ENCODE peak calls at places on chromosomes 6 and 20, in nine cellular contexts. H is cardiac muscle cell, A is WTC11, D is RWPE1, I is mucosa of descending colon, Q is GM10248, X is stomach, R is omental fat pad, Z is uterus. U is an unnamed sample.

GRCh38 chr20:13212750-13213149 is 8.3 kb upstream of the ISM1 start:
- DNase-seq in I (no peak), Q (no peak), H (no peak), D (no peak), X (no peak), R (no peak), Z (no peak), A (no peak), U (no peak)

GRCh38 chr6:2514965-2515543 is 235.7 kb downstream of the MYLK4 start:
- DNase-seq in Q (no peak), Z (no peak), R (no peak), D (no peak), H (no peak), I (peak), X (peak), A (no peak), U (peak)

GRCh38 chr6:129750390-129750789 is 40.4 kb upstream of the ARHGAP18 start:
- DNase-seq in H (no peak), D (no peak), I (no peak), A (no peak), R (no peak), X (no peak), Q (no peak), Z (no peak), U (no peak)

GRCh38 chr6:56156643-56157042 is 90.7 kb downstream of the COL21A1 start:
- DNase-seq in Q (no peak), H (no peak), R (no peak), D (no peak), X (no peak), A (no peak), Z (no peak), I (no peak), U (peak)

GRCh38 chr6:25359891-25360290 is 80.7 kb downstream of the CARMIL1 start:
- DNase-seq in A (no peak), R (no peak), Z (no peak), I (no peak), X (no peak), D (peak), H (no peak), Q (no peak), U (peak)

GRCh38 chr6:128657181-128657580 is 136.8 kb upstream of the PTPRK start:
- DNase-seq in I (no peak), X (no peak), Q (no peak), H (no peak), Z (no peak), R (no peak), D (no peak), A (no peak), U (no peak)

GRCh38 chr20:24665741-24666191 is 196.3 kb downstream of the SYNDIG1 start:
- DNase-seq in I (no peak), X (peak), Z (no peak), Q (no peak), H (no peak), D (no peak), A (no peak), R (no peak), U (no peak)

GRCh38 chr6:110554966-110555460 is 78.6 kb upstream of the SLC22A16 start:
- DNase-seq in A (no peak), X (no peak), I (no peak), Z (no peak), H (no peak), D (no peak), R (no peak), Q (no peak), U (no peak)

GRCh38 chr6:3490622-3490980 is 33.8 kb upstream of the SLC22A23 start:
- DNase-seq in I (no peak), D (no peak), Z (no peak), R (no peak), H (no peak), X (no peak), Q (no peak), A (no peak), U (no peak)

GRCh38 chr20:51121272-51121671 is 98.4 kb upstream of the KCNG1 start:
- DNase-seq in X (no peak), I (no peak), R (no peak), Z (peak), A (no peak), H (no peak), Q (no peak), D (no peak), U (no peak)

GRCh38 chr20:61881861-61882260 is 183.8 kb downstream of the TAF4 start:
- DNase-seq in H (no peak), R (no peak), D (no peak), Z (no peak), Q (no peak), X (no peak), A (no peak), I (no peak), U (no peak)

GRCh38 chr6:134247271-134247833 is 70.6 kb downstream of the SGK1 start:
- DNase-seq in A (no peak), I (peak), Q (peak), D (no peak), X (no peak), H (no peak), Z (no peak), R (no peak), U (peak)

GRCh38 chr20:58127731-58128130 is 100.7 kb downstream of the ANKRD60 start:
- DNase-seq in A (no peak), X (no peak), Q (no peak), I (no peak), D (peak), H (no peak), R (no peak), Z (no peak), U (peak)

GRCh38 chr6:155313602-155314091 is 637 bp downstream of the TFB1M start:
- DNase-seq in A (no peak), R (no peak), Q (no peak), Z (no peak), H (peak), D (peak), I (peak), X (no peak), U (no peak)

GRCh38 chr6:123527406-123527805 is 109.3 kb downstream of the TRDN start:
- DNase-seq in H (no peak), I (no peak), A (no peak), R (no peak), D (no peak), Z (no peak), Q (no peak), X (no peak), U (no peak)

GRCh38 chr6:45057711-45058110 is 270.4 kb upstream of the RUNX2 start:
- DNase-seq in H (no peak), I (no peak), D (no peak), R (no peak), A (no peak), Z (no peak), X (no peak), Q (no peak), U (no peak)

GRCh38 chr6:56144538-56145324 is 102.6 kb downstream of the COL21A1 start:
- DNase-seq in I (no peak), Z (no peak), D (peak), R (no peak), H (no peak), X (no peak), A (no peak), Q (no peak), U (no peak)

GRCh38 chr20:59525500-59526241 is 78.7 kb upstream of the PHACTR3 start:
- DNase-seq in Q (peak), I (peak), D (peak), Z (peak), H (peak), R (no peak), A (peak), X (peak), U (peak)

GRCh38 chr20:47311967-47312681 is 44.4 kb downstream of the ZMYND8 start:
- DNase-seq in I (no peak), R (no peak), H (no peak), D (no peak), Z (no peak), X (no peak), A (no peak), Q (no peak), U (no peak)

GRCh38 chr6:52328303-52328662 is 33.7 kb upstream of the PAQR8 start:
- DNase-seq in Q (no peak), I (peak), D (no peak), Z (no peak), A (no peak), R (no peak), H (no peak), X (peak), U (peak)

GRCh38 chr6:63556369-63556768 is 15.9 kb upstream of the LOC128125822 start:
- DNase-seq in Q (no peak), R (no peak), Z (no peak), H (no peak), A (no peak), D (no peak), X (no peak), I (no peak), U (no peak)

GRCh38 chr6:42368156-42368555 is 83.6 kb downstream of the TRERF1 start:
- DNase-seq in A (no peak), X (no peak), Q (peak), D (no peak), H (no peak), R (no peak), Z (no peak), I (no peak), U (no peak)

GRCh38 chr6:14275493-14275851 is 157.9 kb downstream of the CD83 start:
- DNase-seq in X (no peak), D (no peak), I (no peak), H (no peak), Q (no peak), R (no peak), A (no peak), Z (peak), U (no peak)

GRCh38 chr6:49550413-49551125 is at the start of gene C6orf141:
- DNase-seq in D (peak), Q (peak), H (peak), A (peak), Z (no peak), I (peak), R (no peak), X (peak), U (peak)

GRCh38 chr6:158496700-158497099 is 63.2 kb upstream of the TMEM181 start:
- DNase-seq in I (no peak), H (no peak), Z (no peak), Q (no peak), A (no peak), R (no peak), X (no peak), D (no peak), U (no peak)

GRCh38 chr20:20799913-20800312 is 87.5 kb upstream of the RALGAPA2 start:
- DNase-seq in H (no peak), R (no peak), Q (no peak), D (no peak), A (no peak), I (no peak), X (no peak), Z (no peak), U (no peak)

DNA sequence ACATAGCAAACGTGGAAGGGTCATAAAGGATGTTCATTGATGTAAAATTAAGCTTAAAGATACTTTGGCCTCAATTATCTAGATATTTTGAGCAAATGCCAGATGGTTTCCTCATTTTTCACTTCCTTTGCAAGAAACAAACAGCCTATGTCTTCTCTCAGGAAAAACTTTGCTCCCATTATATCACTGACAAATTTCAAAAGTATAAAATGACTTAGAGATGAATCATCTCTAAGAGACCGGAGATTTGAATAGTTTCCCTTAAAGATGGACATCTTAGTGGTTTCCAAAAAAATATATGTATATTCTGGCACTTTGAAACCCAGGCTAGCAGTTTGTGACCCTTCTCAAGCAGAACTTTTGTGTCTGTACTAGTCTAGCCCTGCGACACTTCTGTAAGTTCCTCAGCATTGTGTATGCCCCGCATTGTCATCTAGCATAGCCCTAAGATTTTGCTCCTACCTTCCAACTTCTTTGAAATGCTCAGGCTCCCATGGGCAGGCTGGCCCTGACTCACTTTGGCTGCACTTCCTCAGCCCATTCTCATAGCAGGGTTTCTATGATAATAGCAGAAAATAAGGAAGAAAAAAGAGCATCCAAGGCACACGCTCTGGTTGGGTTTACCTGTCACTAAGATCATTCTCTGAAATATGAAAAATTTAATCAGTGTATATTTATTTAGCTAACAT is 25.7 kb upstream of the POU3F2 start:
- DNase-seq in Z (no peak), X (no peak), I (no peak), Q (no peak), A (no peak), H (no peak), D (no peak), R (no peak), U (no peak)
- TF ChIP-seq CTCF in Z (no peak), X (no peak), I (no peak), Q (no peak), A (no peak), H (no peak), D (no peak), R (no peak), U (no peak)

GRCh38 chr6:36850001-36850400 is 10.8 kb upstream of the CPNE5 start:
- DNase-seq in Z (peak), X (no peak), H (no peak), Q (no peak), A (no peak), I (no peak), R (no peak), D (no peak), U (no peak)
- TF ChIP-seq CTCF in Z (no peak), X (no peak), H (no peak), Q (no peak), A (no peak), I (no peak), R (no peak), D (no peak), U (no peak)

DNA sequence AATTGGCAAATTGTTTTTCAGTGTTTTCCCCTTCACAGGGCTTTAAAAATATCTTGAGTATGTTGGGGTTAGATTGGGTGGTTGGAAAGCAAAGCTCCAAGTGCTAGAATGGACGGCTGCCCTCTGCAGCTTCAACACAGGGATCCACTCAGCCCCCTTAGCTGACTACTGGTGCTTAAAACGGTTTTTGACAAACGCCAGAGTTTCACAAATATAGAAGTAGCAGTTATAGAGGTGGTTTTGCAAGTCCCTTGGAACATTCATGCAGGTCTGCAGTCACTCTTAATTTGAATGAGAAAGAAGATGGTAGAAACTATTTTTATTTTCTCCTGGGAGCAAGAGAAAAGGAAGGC is 175.9 kb downstream of the ARID1B start:
- DNase-seq in I (no peak), D (no peak), H (peak), Q (no peak), X (no peak), A (no peak), Z (no peak), R (no peak), U (no peak)
- TF ChIP-seq CTCF in I (no peak), D (no peak), H (no peak), Q (no peak), X (no peak), A (no peak), Z (no peak), R (no peak), U (no peak)

GRCh38 chr20:6558361-6558760 is 209.1 kb upstream of the BMP2 start:
- DNase-seq in Q (no peak), Z (no peak), X (no peak), H (no peak), A (no peak), R (no peak), D (no peak), I (no peak), U (no peak)
- TF ChIP-seq CTCF in Q (no peak), Z (no peak), X (no peak), H (no peak), A (no peak), R (no peak), D (no peak), I (no peak), U (no peak)

GRCh38 chr6:33411632-33412005 is 805 bp downstream of the PHF1 start:
- DNase-seq in Q (no peak), Z (no peak), D (no peak), X (no peak), A (no peak), R (no peak), I (no peak), H (no peak), U (no peak)

GRCh38 chr6:33412140-33413009 is 1.6 kb downstream of the PHF1 start:
- DNase-seq in Z (no peak), A (no peak), X (no peak), Q (no peak), R (no peak), H (no peak), I (no peak), D (no peak), U (no peak)

GRCh38 chr6:33413200-33413599 is 2.4 kb downstream of the PHF1 start:
- DNase-seq in H (no peak), R (no peak), I (no peak), Q (no peak), A (no peak), Z (no peak), X (no peak), D (no peak), U (no peak)

GRCh38 chr6:33410050-33410710 is 634 bp upstream of the PHF1 start:
- DNase-seq in Q (peak), A (peak), H (peak), I (peak), Z (peak), D (peak), R (peak), X (peak), U (peak)

GRCh38 chr6:33410711-33411631 is at the start of gene PHF1:
- DNase-seq in H (peak), Z (no peak), D (peak), A (peak), Q (peak), X (peak), I (peak), R (no peak), U (no peak)
- TF ChIP-seq CTCF in H (no peak), Z (no peak), D (no peak), A (no peak), Q (peak), X (no peak), I (no peak), R (no peak), U (no peak)

DNA sequence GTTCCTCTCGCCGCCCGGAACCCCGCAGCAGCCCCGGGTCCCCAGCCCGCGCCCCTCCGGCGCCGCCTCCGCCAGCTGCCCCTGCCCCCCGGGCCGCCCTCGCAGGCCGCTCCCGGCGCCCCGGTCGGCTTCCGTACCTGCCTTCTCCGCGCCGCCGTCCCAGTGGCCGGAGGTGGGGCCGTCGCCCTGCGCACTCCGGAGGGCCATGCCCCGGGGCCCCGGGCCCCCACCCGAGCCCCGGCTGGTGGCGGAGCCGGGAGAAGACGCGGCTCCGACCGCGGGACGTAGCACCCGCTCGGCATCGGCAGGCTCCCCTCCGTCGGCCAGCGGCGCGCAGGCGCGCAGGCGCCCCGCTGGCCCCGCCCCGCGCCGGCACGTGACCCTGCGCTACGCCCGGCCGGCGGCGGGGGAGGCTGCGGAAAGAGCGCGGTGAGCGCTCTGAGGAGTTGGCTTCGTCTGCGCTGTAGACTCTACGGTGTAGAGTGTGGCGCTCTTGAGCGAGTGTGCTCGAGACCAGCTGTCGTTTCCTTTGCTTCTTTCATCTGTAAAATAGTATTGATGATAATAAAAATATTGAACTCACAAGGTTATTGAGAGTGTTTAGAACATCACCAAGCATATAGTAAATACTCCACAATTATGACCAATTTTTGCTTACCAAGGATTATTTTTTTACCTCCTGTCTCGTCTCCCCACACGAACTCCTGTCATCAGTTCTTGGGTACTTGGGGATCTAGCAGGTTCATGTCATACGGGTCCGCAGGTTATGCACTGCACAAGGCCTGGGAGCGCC is at the start of gene TBC1D20:
- DNase-seq in X (peak), D (peak), A (peak), H (peak), Z (peak), R (peak), Q (peak), I (peak), U (peak)
- TF ChIP-seq CTCF in X (no peak), D (no peak), A (no peak), H (peak), Z (no peak), R (no peak), Q (peak), I (no peak), U (no peak)

DNA sequence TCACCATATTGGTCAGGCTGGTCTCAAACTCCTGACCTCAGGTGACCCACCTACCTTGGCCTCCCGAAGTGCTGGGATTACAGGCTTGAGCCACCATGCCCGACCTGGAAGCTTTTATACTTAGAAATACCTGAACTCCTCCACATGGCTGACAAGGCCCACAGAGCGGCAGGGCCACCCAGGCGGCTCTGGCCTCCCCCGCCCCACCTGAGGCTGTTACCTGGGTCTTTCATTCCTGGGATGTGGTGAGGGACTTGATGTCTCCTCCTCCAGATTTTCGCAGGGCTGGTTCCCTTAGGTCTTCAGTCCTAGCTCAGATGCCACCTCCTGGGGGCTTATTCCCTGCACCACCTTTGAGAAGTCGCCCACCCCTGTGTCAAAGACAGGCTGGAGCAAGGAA is 152.1 kb downstream of the LY86 start:
- DNase-seq in A (no peak), Z (no peak), X (no peak), Q (no peak), H (no peak), D (no peak), R (no peak), I (no peak), U (no peak)
- TF ChIP-seq CTCF in A (no peak), Z (no peak), X (no peak), Q (no peak), H (no peak), D (no peak), R (no peak), I (no peak), U (no peak)

DNA sequence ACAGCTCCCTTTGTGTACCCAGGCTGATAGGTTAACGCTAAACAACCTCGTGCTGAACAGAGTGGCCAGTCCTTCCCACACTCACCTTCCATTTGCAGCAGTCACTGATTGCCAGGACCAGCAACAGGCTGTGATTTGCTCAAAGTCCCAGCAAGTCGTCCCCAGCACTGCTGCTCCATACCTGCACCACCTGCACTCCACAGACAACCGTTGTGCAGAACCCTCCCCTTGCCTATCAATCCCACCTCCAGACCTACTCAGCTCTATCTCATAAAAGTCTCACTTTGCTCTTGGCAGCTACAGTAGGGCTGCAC is 43.1 kb upstream of the SCML4 start:
- DNase-seq in I (no peak), Z (no peak), A (no peak), H (no peak), D (no peak), Q (no peak), R (no peak), X (no peak), U (no peak)
- TF ChIP-seq CTCF in I (no peak), Z (peak), A (no peak), H (no peak), D (no peak), Q (no peak), R (no peak), X (no peak), U (no peak)

GRCh38 chr20:53162251-53162835 is 190.2 kb downstream of the TSHZ2 start:
- DNase-seq in H (peak), I (peak), Q (peak), R (no peak), A (peak), Z (peak), D (peak), X (no peak), U (peak)
- TF ChIP-seq CTCF in H (peak), I (no peak), Q (no peak), R (no peak), A (no peak), Z (no peak), D (peak), X (no peak), U (no peak)

GRCh38 chr20:35618032-35618371 is 2.4 kb downstream of the SPAG4 start:
- DNase-seq in H (no peak), Z (peak), A (no peak), X (no peak), I (no peak), D (no peak), Q (no peak), R (no peak), U (no peak)
- TF ChIP-seq CTCF in H (no peak), Z (no peak), A (no peak), X (no peak), I (no peak), D (no peak), Q (no peak), R (no peak), U (no peak)